ENCODE peak calls at places on chromosomes 11 and 22, in ten cellular contexts. K is neuronal stem cell; L is PC-3; R is stimulated activated naive CD8-positive, alpha-beta T cell treated with anti-CD3 and anti-CD28 coated beads, Interleukin-15, amount 100 ng/mL, for 72 hours; O is left ventricle myocardium inferior; I is AG04450; G is pulmonary artery endothelial cell; J is NCI-H1092 treated with DMSO at 0.1 percent for 48 hours; P is non-pigmented ciliary epithelial cell; V is T-cell. H is an unnamed sample.

GRCh38 chr11:9138133-9138453 is 46.7 kb upstream of the SCUBE2 start:
- DNase-seq in V (no peak), I (no peak), L (no peak), R (no peak), O (no peak), G (no peak), K (no peak), P (no peak), J (peak; percentile 96), H (no peak)

GRCh38 chr11:88478136-88478785 is 140.7 kb upstream of the CTSC start:
- DNase-seq in G (no peak), R (no peak), O (no peak), V (no peak), K (no peak), I (no peak), P (no peak), L (no peak), J (peak; percentile 89), H (no peak)

GRCh38 chr11:1493650-1494244 is 7.2 kb upstream of the MOB2 start:
- DNase-seq in R (no peak), I (no peak), P (no peak), J (no peak), G (no peak), O (no peak), L (no peak), K (no peak), V (no peak), H (no peak)

GRCh38 chr11:113197456-113197855 is 116.9 kb upstream of the TTC12 start:
- DNase-seq in P (no peak), V (no peak), L (no peak), I (no peak), R (no peak), K (no peak), J (no peak), O (no peak), G (no peak), H (no peak)

GRCh38 chr11:128415539-128415938 is 171.8 kb downstream of the ETS1 start:
- DNase-seq in G (no peak), I (no peak), J (no peak), P (no peak), L (no peak), V (no peak), R (no peak), O (no peak), K (no peak), H (no peak)

GRCh38 chr11:45856044-45856468 is 8.8 kb downstream of the CRY2 start:
- DNase-seq in V (no peak), O (no peak), L (no peak), K (no peak), G (no peak), R (no peak), P (no peak), I (no peak), J (no peak), H (no peak)

GRCh38 chr11:48101958-48102357 is 114.7 kb upstream of the OR4B1 start:
- DNase-seq in P (no peak), I (no peak), K (no peak), G (no peak), V (no peak), L (no peak), J (peak; percentile 40), O (no peak), R (no peak), H (no peak)

GRCh38 chr22:31625661-31626426 is 36.2 kb downstream of the PISD start:
- DNase-seq in P (no peak), R (no peak), G (no peak), O (peak; percentile 37), I (no peak), L (no peak), V (no peak), K (peak; percentile 63), J (no peak), H (peak; percentile 60)

GRCh38 chr11:69391192-69392103 is 90.0 kb upstream of the LINC01488 start:
- DNase-seq in P (no peak), G (no peak), O (no peak), I (no peak), J (peak; percentile 38), L (no peak), K (no peak), V (no peak), R (no peak), H (no peak)

GRCh38 chr22:44355688-44356070 is 42.9 kb upstream of the SHISAL1 start:
- DNase-seq in K (no peak), V (no peak), R (no peak), L (no peak), P (no peak), J (no peak), G (no peak), I (no peak), O (peak; percentile 7), H (no peak)

GRCh38 chr22:27196483-27196882 is 539.1 kb downstream of the MIAT start:
- DNase-seq in K (no peak), J (no peak), O (no peak), P (no peak), I (no peak), V (no peak), G (no peak), R (no peak), L (no peak), H (no peak)

GRCh38 chr11:32210601-32211000 is 119.7 kb downstream of the RCN1 start:
- DNase-seq in O (no peak), R (no peak), V (no peak), J (no peak), L (peak; percentile 76), G (peak; percentile 19), I (no peak), K (no peak), P (no peak), H (no peak)

GRCh38 chr22:23531966-23532735 is 47.9 kb downstream of the IGLL1 start:
- DNase-seq in P (no peak), G (no peak), O (no peak), J (no peak), I (no peak), R (no peak), V (no peak), L (no peak), K (no peak), H (no peak)

GRCh38 chr11:104665631-104666030 is 232.6 kb downstream of the CASP12 start:
- DNase-seq in I (peak; percentile 50), O (no peak), P (no peak), L (no peak), J (no peak), R (no peak), V (no peak), K (no peak), G (no peak), H (no peak)

GRCh38 chr11:83508804-83509203 is 222.6 kb upstream of the CCDC90B start:
- DNase-seq in J (no peak), V (no peak), O (no peak), P (no peak), G (no peak), K (no peak), L (no peak), I (no peak), R (no peak), H (no peak)

GRCh38 chr22:38464992-38465672 is 2.8 kb upstream of the KDELR3 start:
- DNase-seq in R (no peak), J (no peak), G (no peak), L (no peak), P (no peak), O (no peak), K (no peak), I (no peak), V (no peak), H (no peak)

GRCh38 chr11:88508808-88509581 is 171.5 kb upstream of the CTSC start:
- DNase-seq in R (peak; percentile 21), O (peak; percentile 18), K (no peak), V (no peak), J (peak; percentile 25), I (no peak), G (no peak), L (no peak), P (no peak), H (no peak)

GRCh38 chr11:64799256-64799924 is 3.6 kb downstream of the MAP4K2 start:
- DNase-seq in K (no peak), J (peak; percentile 65), R (no peak), P (no peak), O (no peak), I (no peak), L (no peak), G (no peak), V (no peak), H (no peak)

GRCh38 chr22:44191036-44191454 is 10.3 kb downstream of the PARVG start:
- DNase-seq in I (no peak), P (no peak), K (no peak), G (no peak), J (no peak), R (peak; percentile 75), O (no peak), V (no peak), L (no peak), H (no peak)

GRCh38 chr22:23834830-23835772 is 3.7 kb downstream of the DERL3 start:
- DNase-seq in V (no peak), P (no peak), R (no peak), K (no peak), G (no peak), I (no peak), J (peak; percentile 9), O (peak; percentile 80), L (no peak), H (peak; percentile 59)